ENCODE peak calls at places on chromosomes 2 and 18, in seven cellular contexts. Y, W, U, R, E, X and Z are unnamed samples.

GRCh38 chr18:11518788-11519685 is 90.4 kb upstream of the SLC35G4 start:
- DNase-seq in Y (no peak), W (no peak), X (peak; percentile 77), U (no peak), E (peak; percentile 33), R (peak; percentile 37), Z (no peak)

GRCh38 chr2:218961651-218962570 is 2.4 kb downstream of the CDK5R2 start:
- DNase-seq in E (no peak), W (no peak), X (no peak), R (no peak), Y (no peak), U (no peak), Z (no peak)

GRCh38 chr2:182020319-182021055 is 34.8 kb downstream of the PPP1R1C start:
- DNase-seq in X (peak; percentile 8), W (no peak), R (peak; percentile 65), Y (no peak), E (no peak), U (no peak), Z (no peak)

GRCh38 chr2:233081232-233081730 is 21.1 kb downstream of the INPP5D start:
- DNase-seq in E (no peak), X (no peak), Y (no peak), U (no peak), R (no peak), W (no peak), Z (peak; percentile 40)

GRCh38 chr2:26017464-26018183 is 16.3 kb upstream of the RAB10 start:
- DNase-seq in X (no peak), E (no peak), R (no peak), W (peak; percentile 18), Y (no peak), U (no peak), Z (no peak)

GRCh38 chr2:232420463-232421188 is 14.0 kb downstream of the ALPG start:
- DNase-seq in R (no peak), E (no peak), U (no peak), W (no peak), Y (no peak), X (no peak), Z (no peak)

GRCh38 chr18:46555724-46556123 is 101.3 kb downstream of the LOXHD1 start:
- DNase-seq in W (no peak), Y (no peak), E (peak; percentile 2), U (no peak), R (peak; percentile 2), X (peak; percentile 12), Z (no peak)

GRCh38 chr2:228318218-228318617 is 136.7 kb upstream of the SPHKAP start:
- DNase-seq in R (peak; percentile 10), W (no peak), Y (no peak), X (peak; percentile 7), U (no peak), E (peak; percentile 17), Z (no peak)

GRCh38 chr2:223041527-223042109 is 10.4 kb upstream of the KCNE4 start:
- DNase-seq in U (no peak), X (peak; percentile 95), W (peak; percentile 88), R (peak; percentile 98), E (peak; percentile 99), Y (peak; percentile 71), Z (peak; percentile 94)

GRCh38 chr2:232521524-232521923 is 1.3 kb downstream of the PRSS56 start:
- DNase-seq in X (no peak), U (no peak), R (no peak), W (no peak), Y (no peak), E (no peak), Z (no peak)

GRCh38 chr2:19671311-19671710 is 230.5 kb downstream of the TTC32 start:
- DNase-seq in R (no peak), W (no peak), U (no peak), E (no peak), X (no peak), Y (no peak), Z (no peak)

GRCh38 chr2:43998263-43998662 is 2.5 kb upstream of the LRPPRC start:
- DNase-seq in E (no peak), X (no peak), Y (no peak), R (no peak), W (no peak), U (no peak), Z (no peak)

GRCh38 chr2:166609183-166609959 is 115.3 kb upstream of the SCN7A start:
- DNase-seq in W (no peak), R (no peak), E (no peak), U (no peak), Y (no peak), X (no peak), Z (no peak)

GRCh38 chr2:32825291-32825712 is 121.5 kb upstream of the LTBP1 start:
- DNase-seq in U (no peak), Y (peak; percentile 44), X (peak; percentile 68), E (no peak), R (peak; percentile 68), W (no peak), Z (no peak)

GRCh38 chr2:74833418-74834233 is at the start of gene HK2:
- DNase-seq in Y (peak; percentile 86), R (peak; percentile 80), E (peak; percentile 89), X (peak; percentile 95), W (peak; percentile 83), U (peak; percentile 54), Z (peak; percentile 91)

GRCh38 chr2:152520759-152521158 is 185.8 kb downstream of the FMNL2 start:
- DNase-seq in W (no peak), X (no peak), E (no peak), Y (no peak), R (no peak), U (no peak), Z (no peak)

GRCh38 chr2:36545871-36546416 is 52.0 kb downstream of the FEZ2 start:
- DNase-seq in E (no peak), U (no peak), W (no peak), X (no peak), Y (no peak), R (no peak), Z (no peak)

GRCh38 chr2:120590841-120591240 is 144.8 kb upstream of the GLI2 start:
- DNase-seq in W (no peak), R (no peak), U (no peak), Y (peak; percentile 0), X (no peak), E (no peak), Z (no peak)

GRCh38 chr2:32852821-32853220 is 93.9 kb upstream of the LTBP1 start:
- DNase-seq in U (no peak), R (peak; percentile 8), Y (no peak), E (peak; percentile 58), X (no peak), W (no peak), Z (no peak)

GRCh38 chr18:62988467-62988866 is 273.1 kb downstream of the PHLPP1 start:
- DNase-seq in X (peak; percentile 6), R (peak; percentile 14), E (no peak), Y (no peak), W (no peak), U (no peak), Z (no peak)

GRCh38 chr18:37533647-37534565 is 31.7 kb downstream of the CELF4 start:
- DNase-seq in R (no peak), W (no peak), X (no peak), U (no peak), Y (no peak), E (no peak), Z (no peak)
- TF ChIP-seq CTCF in R (no peak), W (no peak), X (peak; percentile 27), U (no peak), Y (no peak), E (no peak), Z (peak; percentile 38)

DNA sequence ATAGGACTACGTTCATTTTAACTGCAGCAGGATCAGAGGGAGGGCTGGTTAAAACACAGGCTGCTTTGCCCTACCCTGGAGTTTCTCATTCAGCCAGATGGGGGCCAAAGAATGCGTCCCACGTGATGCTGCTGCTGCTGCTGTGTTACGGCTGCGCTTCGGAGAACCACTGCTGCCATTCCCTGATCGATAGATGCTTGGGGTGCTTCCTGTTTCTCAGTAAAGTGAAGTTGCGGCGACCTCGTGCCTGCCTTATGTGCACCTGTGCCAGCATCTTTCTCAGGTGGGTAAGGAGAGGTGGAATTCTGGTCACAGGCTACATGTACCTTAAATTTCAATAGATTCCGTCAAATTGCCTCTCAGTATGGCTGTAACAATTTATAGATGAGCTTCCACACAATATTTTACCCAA is 24.7 kb upstream of the TOGARAM2 start:
- DNase-seq in R (peak; percentile 44), X (peak; percentile 53), Y (no peak), U (peak; percentile 37), E (peak; percentile 11), W (no peak), Z (no peak)
- TF ChIP-seq CTCF in R (peak; percentile 53), X (peak; percentile 38), Y (no peak), U (no peak), E (peak; percentile 45), W (no peak), Z (no peak)

GRCh38 chr2:174047746-174048145 is 82.6 kb upstream of the SP3 start:
- DNase-seq in E (no peak), U (no peak), X (no peak), R (no peak), W (no peak), Y (no peak), Z (no peak)

GRCh38 chr2:174049895-174050294 is 84.7 kb upstream of the SP3 start:
- DNase-seq in Y (no peak), R (no peak), W (no peak), X (no peak), E (no peak), U (no peak), Z (no peak)

GRCh38 chr2:174051039-174051438 is 85.9 kb upstream of the SP3 start:
- DNase-seq in Y (no peak), X (no peak), R (no peak), U (no peak), W (no peak), E (no peak), Z (no peak)

GRCh38 chr2:174046172-174046571 is 81.0 kb upstream of the SP3 start:
- DNase-seq in X (no peak), Y (no peak), E (no peak), U (no peak), R (no peak), W (no peak), Z (no peak)

GRCh38 chr2:174048238-174048637 is 83.1 kb upstream of the SP3 start:
- DNase-seq in W (no peak), Y (no peak), U (no peak), E (no peak), X (no peak), R (no peak), Z (no peak)
- TF ChIP-seq CTCF in W (no peak), Y (no peak), U (no peak), E (no peak), X (no peak), R (no peak), Z (peak; percentile 26)

GRCh38 chr2:163265562-163265961 is 427.0 kb upstream of the KCNH7 start:
- DNase-seq in U (no peak), E (no peak), W (no peak), X (no peak), Y (no peak), R (no peak), Z (no peak)

GRCh38 chr2:163269375-163270021 is 430.9 kb upstream of the KCNH7 start:
- DNase-seq in R (peak; percentile 32), W (no peak), Y (no peak), X (no peak), U (no peak), E (no peak), Z (no peak)

GRCh38 chr2:163264376-163264775 is 425.8 kb upstream of the KCNH7 start:
- DNase-seq in X (peak; percentile 70), E (peak; percentile 1), R (peak; percentile 77), Y (no peak), U (no peak), W (no peak), Z (no peak)

DNA sequence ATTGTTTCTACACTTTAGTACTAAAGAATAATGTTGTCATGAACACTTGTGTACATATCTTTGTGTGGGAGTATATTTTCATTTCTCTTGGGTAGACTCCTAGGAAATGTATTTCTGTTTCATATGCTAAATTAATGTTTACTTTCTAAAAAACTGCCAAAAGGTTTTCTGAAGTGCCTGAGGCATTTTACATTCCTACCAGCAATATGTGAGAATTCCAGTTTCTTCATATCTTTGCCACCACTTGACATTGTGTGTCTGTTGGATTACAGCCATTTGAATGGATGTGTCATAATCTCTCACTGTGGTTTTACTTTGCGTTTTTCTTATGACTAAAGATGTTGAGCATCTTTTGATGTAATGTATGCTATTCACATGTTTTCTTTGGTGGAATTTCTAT is 428.2 kb upstream of the KCNH7 start:
- DNase-seq in X (peak; percentile 90), W (no peak), E (peak; percentile 87), U (no peak), R (peak; percentile 97), Y (no peak), Z (no peak)
- TF ChIP-seq CTCF in X (peak; percentile 13), W (no peak), E (peak; percentile 34), U (no peak), R (no peak), Y (no peak), Z (peak; percentile 40)